ENCODE peak calls at places on chromosome 4, in nine cellular contexts. Z is A549, H is stomach, U is adrenal gland, B is fibroblast of lung, O is colonic mucosa, W is Peyer's patch, X is cardiac muscle cell, T is AG09309. D is an unnamed sample.

GRCh38 chr4:26782168-26782829 is 78.3 kb upstream of the STIM2 start:
- DNase-seq in B (no peak), H (no peak), X (no peak), Z (no peak), U (no peak), T (no peak), W (no peak), O (no peak), D (no peak)

GRCh38 chr4:26088433-26088928 is 174.5 kb downstream of the SMIM20 start:
- DNase-seq in W (no peak), T (peak; percentile 43), Z (no peak), O (no peak), U (no peak), B (peak; percentile 75), H (no peak), X (no peak), D (peak; percentile 68)

GRCh38 chr4:152090543-152090942 is 329.7 kb upstream of the GATB start:
- DNase-seq in U (no peak), X (peak; percentile 87), T (no peak), H (no peak), O (no peak), B (peak; percentile 10), Z (no peak), W (no peak), D (no peak)

GRCh38 chr4:189792819-189793618 is 147.7 kb upstream of the FRG1 start:
- DNase-seq in B (peak; percentile 29), O (peak; percentile 63), X (peak; percentile 80), Z (peak; percentile 65), U (peak; percentile 76), W (no peak), T (peak; percentile 11), H (peak; percentile 72), D (no peak)

GRCh38 chr4:15234101-15234500 is 193.7 kb upstream of the C1QTNF7 start:
- DNase-seq in U (no peak), T (peak; percentile 48), X (no peak), W (no peak), Z (no peak), H (no peak), O (no peak), B (peak; percentile 87), D (no peak)

GRCh38 chr4:6546681-6547447 is 28.1 kb upstream of the MAN2B2 start:
- DNase-seq in H (peak; percentile 44), Z (peak; percentile 75), O (peak; percentile 27), T (peak; percentile 16), X (peak; percentile 90), W (no peak), U (peak; percentile 52), B (peak; percentile 58), D (no peak)

GRCh38 chr4:127849505-127850234 is 31.0 kb upstream of the PLK4 start:
- DNase-seq in U (no peak), Z (no peak), T (no peak), W (no peak), O (no peak), H (no peak), X (no peak), B (peak; percentile 16), D (no peak)

GRCh38 chr4:69689530-69690111 is 36.6 kb upstream of the UGT2A1 start:
- DNase-seq in B (peak; percentile 17), W (no peak), H (no peak), T (no peak), X (peak; percentile 45), Z (peak; percentile 37), U (no peak), O (no peak), D (no peak)

GRCh38 chr4:66681962-66682361 is 863.3 kb downstream of the CENPC start:
- DNase-seq in X (no peak), T (peak; percentile 20), B (peak; percentile 86), O (no peak), H (no peak), U (no peak), W (no peak), Z (peak; percentile 6), D (no peak)

GRCh38 chr4:168183717-168184571 is 91.6 kb downstream of the ANXA10 start:
- DNase-seq in Z (peak; percentile 44), O (no peak), H (no peak), T (peak; percentile 4), W (no peak), B (peak; percentile 39), X (peak; percentile 42), U (peak; percentile 25), D (no peak)

GRCh38 chr4:87071401-87071800 is 136.6 kb downstream of the AFF1 start:
- DNase-seq in U (no peak), W (no peak), Z (no peak), X (no peak), O (peak; percentile 46), T (no peak), H (no peak), B (no peak), D (no peak)

GRCh38 chr4:185914583-185915199 is 102.7 kb upstream of the SORBS2 start:
- DNase-seq in Z (no peak), H (no peak), B (peak; percentile 96), U (no peak), T (peak; percentile 80), X (no peak), O (no peak), W (no peak), D (no peak)

GRCh38 chr4:82851902-82852750 is 38.8 kb downstream of the SEC31A start:
- DNase-seq in U (no peak), Z (peak; percentile 46), T (no peak), X (peak; percentile 35), H (no peak), O (no peak), W (no peak), B (peak; percentile 14), D (peak; percentile 4)

DNA sequence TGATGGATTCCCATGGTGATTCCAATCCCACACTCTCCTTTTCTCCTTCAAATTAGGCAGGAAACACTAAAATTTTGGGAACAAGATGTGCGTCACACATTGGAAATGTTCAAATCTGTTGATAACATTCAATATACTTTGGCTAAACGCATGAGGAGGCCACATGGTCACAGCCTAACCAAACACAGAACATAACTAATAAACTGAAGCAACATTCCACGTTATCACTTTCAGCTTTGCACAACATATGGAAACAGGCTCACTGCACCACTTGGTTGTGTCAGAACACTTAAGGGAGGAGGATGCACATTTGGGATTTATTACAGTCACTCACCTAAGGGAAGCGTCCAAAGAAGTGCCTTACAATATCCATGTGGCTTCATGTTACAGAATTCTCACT is 4.7 kb downstream of the SH3RF1 start:
- DNase-seq in U (no peak), T (no peak), O (no peak), W (no peak), X (no peak), Z (no peak), B (no peak), H (no peak), D (no peak)
- H3K4me3 ChIP-seq in U (no peak overlapping the region), T (no peak overlapping the region), O (no peak overlapping the region), W (no peak overlapping the region), X (no peak overlapping the region), Z (no peak overlapping the region), B (no peak overlapping the region), H (no peak overlapping the region), D (no peak overlapping the region)

DNA sequence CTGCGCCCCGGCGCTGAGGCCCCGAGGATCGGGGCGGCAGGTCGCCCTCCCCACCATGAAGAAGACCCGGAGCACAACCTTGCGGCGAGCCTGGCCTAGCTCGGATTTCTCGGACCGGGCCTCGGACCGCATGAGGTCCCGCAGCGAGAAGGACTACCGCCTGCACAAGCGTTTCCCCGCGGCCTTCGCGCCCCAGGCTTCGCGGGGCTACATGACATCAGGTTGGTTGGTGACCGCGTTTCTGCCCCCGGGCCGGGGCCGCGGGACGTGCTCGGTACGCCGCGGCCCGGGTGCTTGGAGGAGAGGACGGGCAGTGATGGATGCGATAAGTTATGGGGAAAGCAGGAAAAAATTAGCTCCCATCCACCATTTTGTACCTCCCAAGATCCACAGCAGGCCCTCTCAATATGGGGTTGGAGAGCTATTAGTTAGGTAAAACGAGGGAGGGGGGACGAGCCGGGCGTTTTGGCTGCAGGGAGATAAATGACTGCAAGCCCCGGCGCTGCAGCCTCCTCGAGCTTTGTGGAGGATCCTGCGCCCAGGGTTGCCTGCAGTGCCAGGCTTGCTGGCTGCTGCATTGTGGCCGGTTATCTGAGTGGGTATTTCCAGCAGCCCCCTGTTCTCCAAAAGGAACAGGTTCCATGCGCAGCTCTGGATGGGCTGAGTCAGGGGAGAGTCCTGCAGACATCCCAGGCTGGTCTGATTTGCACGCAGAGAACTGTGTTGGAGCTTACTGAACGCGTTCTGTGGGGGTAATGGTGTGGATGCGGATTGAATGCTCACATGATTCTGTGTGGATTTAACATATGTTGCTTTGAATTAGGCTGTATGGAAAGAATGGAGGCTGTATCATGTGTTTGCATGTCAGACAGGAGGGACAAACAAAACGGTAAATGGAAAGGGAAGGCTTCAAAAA is 1.9 kb downstream of the STOX2 start:
- DNase-seq in B (no peak), W (no peak), Z (no peak), H (no peak), X (peak; percentile 53), T (no peak), U (no peak), O (no peak), D (no peak)
- H3K4me3 ChIP-seq in B (no peak overlapping the region), W (peak overlapping the region; percentile 39), Z (no peak overlapping the region), H (peak overlapping the region; percentile 76), X (peak overlapping the region; percentile 64), T (no peak overlapping the region), U (peak overlapping the region; percentile 74), O (peak overlapping the region; percentile 52), D (no peak overlapping the region)

GRCh38 chr4:94207469-94208224 is at the start of gene SMARCAD1:
- DNase-seq in W (peak; percentile 90), U (peak; percentile 94), B (peak; percentile 95), O (peak; percentile 93), H (peak; percentile 92), X (peak; percentile 96), T (peak; percentile 75), Z (peak; percentile 94), D (peak; percentile 55)

GRCh38 chr4:94208918-94209317 is 1.3 kb downstream of the SMARCAD1 start:
- DNase-seq in H (no peak), X (no peak), Z (no peak), T (no peak), W (no peak), B (no peak), O (no peak), U (no peak), D (no peak)

GRCh38 chr4:94202769-94203168 is 4.9 kb upstream of the SMARCAD1 start:
- DNase-seq in O (no peak), Z (no peak), B (no peak), W (no peak), U (no peak), T (no peak), H (no peak), X (no peak), D (no peak)

DNA sequence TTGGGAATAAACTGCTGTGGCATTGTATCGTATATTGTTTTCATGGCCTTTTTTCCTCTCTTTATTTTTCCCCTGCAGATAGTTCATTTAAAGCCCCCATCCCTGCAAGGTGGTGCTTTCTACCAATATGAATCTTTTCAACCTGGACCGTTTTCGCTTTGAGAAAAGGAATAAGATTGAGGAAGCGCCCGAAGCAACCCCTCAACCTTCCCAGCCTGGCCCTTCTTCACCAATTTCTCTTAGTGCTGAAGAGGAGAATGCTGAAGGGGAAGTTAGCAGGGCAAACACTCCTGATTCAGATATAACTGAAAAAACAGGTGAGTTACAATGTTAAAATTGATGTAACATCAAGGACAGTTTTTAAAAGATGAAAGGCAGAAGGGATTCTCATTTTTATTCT is 603 bp downstream of the SMARCAD1 start:
- DNase-seq in O (no peak), H (no peak), Z (no peak), X (peak; percentile 1), B (no peak), W (no peak), U (no peak), T (no peak), D (no peak)
- H3K4me3 ChIP-seq in O (peak overlapping the region; percentile 82), H (peak overlapping the region; percentile 92), Z (peak overlapping the region; percentile 81), X (peak overlapping the region; percentile 72), B (peak overlapping the region; percentile 90), W (peak overlapping the region; percentile 71), U (peak overlapping the region; percentile 78), T (peak overlapping the region; percentile 88), D (peak overlapping the region; percentile 94)

GRCh38 chr4:176780995-176781738 is 11.6 kb downstream of the VEGFC start:
- DNase-seq in Z (peak; percentile 38), U (no peak), T (no peak), W (no peak), O (no peak), H (no peak), B (peak; percentile 53), X (no peak), D (no peak)
- H3K4me3 ChIP-seq in Z (no peak overlapping the region), U (no peak overlapping the region), T (no peak overlapping the region), W (no peak overlapping the region), O (no peak overlapping the region), H (no peak overlapping the region), B (no peak overlapping the region), X (no peak overlapping the region), D (peak overlapping the region; percentile 4)